ENCODE peak calls at places on chromosomes 13 and 19, in nine cellular contexts. V is AG09319, D is fibroblast of pulmonary artery, N is GM12865, Z is tibial nerve, K is IMR-90, X is PC-9, P is psoas muscle, C is Calu3. S is an unnamed sample.

GRCh38 chr19:53812335-53812734 is 11.8 kb downstream of the NLRP12 start:
- DNase-seq in V (no peak), D (no peak), N (no peak), Z (no peak), K (no peak), X (no peak), P (no peak), C (no peak), S (peak; percentile 19)

GRCh38 chr13:76512676-76513277 is 373.4 kb downstream of the KCTD12 start:
- DNase-seq in V (peak; percentile 82), D (peak; percentile 86), N (no peak), Z (no peak), K (peak; percentile 97), X (peak; percentile 45), P (no peak), C (no peak), S (no peak)

GRCh38 chr13:20482275-20482761 is 43.3 kb downstream of the CRYL1 start:
- DNase-seq in V (no peak), D (peak; percentile 3), N (no peak), Z (peak; percentile 36), K (no peak), X (peak; percentile 79), P (no peak), C (peak; percentile 22), S (peak; percentile 27)

GRCh38 chr19:45443462-45444317 is 20.0 kb upstream of the ERCC1 start:
- DNase-seq in V (peak; percentile 74), D (peak; percentile 93), N (peak; percentile 81), Z (peak; percentile 97), K (peak; percentile 82), X (peak; percentile 95), P (peak; percentile 98), C (peak; percentile 100), S (peak; percentile 95)

GRCh38 chr13:98026457-98026857 is 73.0 kb downstream of the IPO5 start:
- DNase-seq in V (no peak), D (peak; percentile 31), N (no peak), Z (no peak), K (peak; percentile 40), X (no peak), P (no peak), C (no peak), S (peak; percentile 30)

GRCh38 chr13:83882626-83882959 is 319 bp upstream of the SLITRK1 start:
- DNase-seq in V (no peak), D (no peak), N (no peak), Z (no peak), K (no peak), X (no peak), P (no peak), C (no peak), S (no peak)

GRCh38 chr19:46904114-46905060 is 43.6 kb downstream of the ARHGAP35 start:
- DNase-seq in V (no peak), D (peak; percentile 84), N (no peak), Z (no peak), K (peak; percentile 71), X (no peak), P (peak; percentile 69), C (no peak), S (peak; percentile 90)

GRCh38 chr19:11203194-11204075 is 6.1 kb upstream of the KANK2 start:
- DNase-seq in V (peak; percentile 55), D (peak; percentile 82), N (peak; percentile 44), Z (peak; percentile 65), K (peak; percentile 71), X (peak; percentile 69), P (peak; percentile 80), C (peak; percentile 69), S (peak; percentile 93)

GRCh38 chr13:51978836-51979556 is 32.3 kb downstream of the ATP7B start:
- DNase-seq in V (no peak), D (no peak), N (no peak), Z (no peak), K (no peak), X (no peak), P (no peak), C (no peak), S (peak; percentile 23)

GRCh38 chr19:10544242-10544752 is 593 bp downstream of the ATG4D start:
- DNase-seq in V (no peak), D (no peak), N (peak; percentile 34), Z (no peak), K (no peak), X (no peak), P (no peak), C (no peak), S (no peak)

GRCh38 chr19:4014541-4015491 is 7.3 kb downstream of the PIAS4 start:
- DNase-seq in V (no peak), D (no peak), N (no peak), Z (no peak), K (no peak), X (no peak), P (peak; percentile 74), C (no peak), S (no peak)

GRCh38 chr19:58519087-58519354 is 589 bp downstream of the ZBTB45 start:
- DNase-seq in V (peak; percentile 28), D (peak; percentile 75), N (peak; percentile 67), Z (peak; percentile 39), K (peak; percentile 74), X (no peak), P (peak; percentile 82), C (peak; percentile 81), S (peak; percentile 82)

DNA sequence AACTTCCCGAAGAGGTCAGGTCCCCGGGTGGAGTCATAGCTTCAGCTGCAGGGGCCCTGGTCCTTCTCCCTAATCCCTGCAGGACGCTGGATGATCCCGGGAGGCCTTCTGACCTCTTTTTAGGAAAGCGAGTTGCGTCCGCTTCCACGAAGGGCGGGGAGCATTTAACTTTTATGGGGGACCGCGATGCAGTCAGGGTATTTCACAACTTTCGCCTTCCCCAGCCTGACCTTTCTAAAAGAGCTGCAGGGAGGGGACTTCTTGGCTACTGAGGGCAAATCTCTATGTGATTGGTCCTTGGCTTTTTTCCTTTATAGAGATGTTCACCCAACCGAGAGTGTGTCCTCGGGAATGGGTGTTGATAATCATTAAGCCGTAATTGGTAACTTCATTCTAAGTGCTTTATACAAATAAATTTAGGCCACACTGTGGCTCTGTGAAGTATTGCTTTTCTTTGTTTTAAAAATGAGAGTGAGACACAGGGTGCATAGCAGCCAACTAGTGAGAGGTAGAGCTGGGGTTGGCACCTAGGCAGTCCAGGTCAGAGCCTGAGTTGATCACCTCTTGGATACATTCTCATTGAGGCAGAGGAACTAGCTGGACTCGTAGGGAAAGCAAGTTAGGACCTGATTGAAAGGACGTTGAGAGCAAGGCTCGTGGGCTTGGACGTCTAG is 841 bp downstream of the ZNF230 start:
- DNase-seq in V (no peak), D (peak; percentile 6), N (peak; percentile 30), Z (no peak), K (no peak), X (no peak), P (peak; percentile 48), C (peak; percentile 20), S (peak; percentile 19)
- TF ChIP-seq CTCF in V (no peak), D (no peak), N (no peak), Z (no peak), K (no peak), X (no peak), P (no peak), C (no peak), S (no peak)

DNA sequence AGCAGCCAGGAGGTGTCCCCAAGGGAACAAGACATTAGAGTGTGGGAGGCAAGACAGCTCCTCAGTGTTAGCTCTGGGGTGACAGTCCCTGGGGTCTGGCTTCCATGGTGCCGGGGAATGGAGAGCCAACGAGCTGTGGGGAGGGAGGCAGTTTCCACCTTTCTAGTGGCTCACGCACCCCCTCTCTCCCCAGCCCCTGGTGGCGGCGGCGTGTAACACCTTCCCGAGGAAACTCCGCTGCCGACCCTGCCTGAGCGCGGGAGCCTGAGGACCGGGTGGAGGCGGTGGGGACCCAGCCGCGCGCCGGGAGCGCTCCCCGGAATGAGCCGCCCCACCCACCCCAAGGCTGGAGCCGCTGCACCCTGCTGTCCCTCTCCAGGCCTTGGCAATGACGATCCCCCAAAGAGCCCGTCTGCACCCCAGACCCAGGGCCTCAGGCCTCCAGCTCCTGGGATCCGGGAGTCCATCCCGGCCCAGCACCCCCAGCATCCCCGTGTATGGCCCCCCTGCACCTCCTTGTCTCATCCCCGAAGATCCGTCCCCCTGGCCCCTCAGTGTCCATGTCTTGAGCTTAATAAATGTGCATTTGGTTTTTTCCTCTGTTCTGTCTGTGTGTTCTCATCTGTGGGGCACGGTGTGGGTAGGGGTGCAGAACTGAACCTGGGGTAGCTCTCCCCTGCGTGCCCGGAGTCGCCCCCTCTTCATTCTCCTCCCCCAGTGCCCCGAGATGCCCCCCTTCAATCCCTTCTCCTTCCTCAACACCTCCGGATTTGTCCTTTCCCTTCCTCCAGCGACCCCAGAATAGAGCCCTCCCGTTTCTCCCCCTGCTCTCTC is 617 bp upstream of the FXYD5 start:
- DNase-seq in V (no peak), D (peak; percentile 34), N (peak; percentile 68), Z (no peak), K (no peak), X (no peak), P (peak; percentile 65), C (peak; percentile 88), S (peak; percentile 55)
- TF ChIP-seq CTCF in V (peak; percentile 61), D (peak; percentile 51), N (peak; percentile 71), Z (peak; percentile 38), K (peak; percentile 55), X (peak; percentile 73), P (peak; percentile 31), C (peak; percentile 87), S (peak; percentile 65)

GRCh38 chr13:113404366-113404722 is 40.4 kb upstream of the GRTP1 start:
- DNase-seq in V (no peak), D (no peak), N (no peak), Z (peak; percentile 7), K (no peak), X (no peak), P (no peak), C (no peak), S (no peak)

GRCh38 chr13:113404723-113405471 is 41.0 kb upstream of the GRTP1 start:
- DNase-seq in V (no peak), D (no peak), N (no peak), Z (peak; percentile 2), K (no peak), X (no peak), P (peak; percentile 83), C (no peak), S (no peak)

GRCh38 chr13:113406321-113407102 is 42.6 kb upstream of the GRTP1 start:
- DNase-seq in V (no peak), D (no peak), N (no peak), Z (peak; percentile 2), K (no peak), X (no peak), P (no peak), C (no peak), S (no peak)

GRCh38 chr13:113407103-113407530 is 43.2 kb upstream of the GRTP1 start:
- DNase-seq in V (no peak), D (no peak), N (no peak), Z (no peak), K (no peak), X (no peak), P (no peak), C (no peak), S (no peak)

GRCh38 chr13:113405481-113406300 is 41.8 kb upstream of the GRTP1 start:
- DNase-seq in V (no peak), D (no peak), N (no peak), Z (peak; percentile 8), K (no peak), X (no peak), P (peak; percentile 75), C (no peak), S (no peak)
- TF ChIP-seq CTCF in V (no peak), D (no peak), N (no peak), Z (no peak), K (no peak), X (no peak), P (no peak), C (no peak), S (no peak)

DNA sequence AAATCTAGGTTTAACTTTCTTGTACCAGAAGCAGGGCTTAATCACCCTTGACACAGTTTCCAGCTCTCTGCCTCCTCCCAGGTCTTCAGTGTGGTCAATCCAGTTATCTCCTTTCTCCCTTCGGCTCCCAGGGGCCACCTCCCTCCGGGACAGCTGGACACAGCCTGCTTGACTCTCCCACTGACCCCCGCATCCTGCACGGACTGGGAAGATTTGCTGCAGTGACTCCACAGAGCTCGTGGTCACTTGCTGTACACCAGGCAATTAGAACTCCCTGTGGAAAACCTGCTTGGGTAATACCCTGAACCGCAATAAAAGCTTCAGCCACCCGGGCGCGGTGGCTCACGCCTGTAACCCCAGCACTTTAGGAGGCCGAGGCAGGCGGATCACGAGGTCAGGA is 116.5 kb downstream of the NUFIP1 start:
- DNase-seq in V (no peak), D (no peak), N (no peak), Z (no peak), K (no peak), X (no peak), P (no peak), C (no peak), S (peak; percentile 22)
- TF ChIP-seq CTCF in V (no peak), D (no peak), N (no peak), Z (no peak), K (no peak), X (no peak), P (no peak), C (no peak), S (no peak)

S was measured in cardiac muscle cell.